ENCODE peak calls at places on chromosomes 5 and 9, in nine cellular contexts. One of them, this sample, is unnamed. For H3K4me1, the result is how much of the 10 kb centered on the place peaks cover.

GRCh38 chr9:33132249-33132772 is 34.8 kb downstream of the B4GALT1 start:
- DNase-seq in left ventricle myocardium inferior: no peak
- DNase-seq in fibroblast of lung: peak
- DNase-seq in cardiac muscle cell: peak
- DNase-seq in thyroid gland: no peak
- DNase-seq in OCI-LY7: no peak
- DNase-seq in psoas muscle: no peak
- DNase-seq in pancreas: no peak
- DNase-seq in spleen: peak
- DNase-seq in this sample: no peak

GRCh38 chr9:85647571-85647970 is 94.2 kb downstream of the AGTPBP1 start:
- DNase-seq in left ventricle myocardium inferior: no peak
- DNase-seq in fibroblast of lung: no peak
- DNase-seq in cardiac muscle cell: no peak
- DNase-seq in thyroid gland: no peak
- DNase-seq in OCI-LY7: peak
- DNase-seq in psoas muscle: no peak
- DNase-seq in pancreas: no peak
- DNase-seq in spleen: no peak
- DNase-seq in this sample: no peak

GRCh38 chr5:150778517-150779396 is at the start of gene SMIM3:
- DNase-seq in left ventricle myocardium inferior: peak
- DNase-seq in fibroblast of lung: peak
- DNase-seq in cardiac muscle cell: peak
- DNase-seq in thyroid gland: peak
- DNase-seq in OCI-LY7: no peak
- DNase-seq in psoas muscle: peak
- DNase-seq in pancreas: peak
- DNase-seq in spleen: peak
- DNase-seq in this sample: peak

GRCh38 chr5:141877478-141878185 is 578 bp downstream of the PCDH1 start:
- DNase-seq in left ventricle myocardium inferior: no peak
- DNase-seq in fibroblast of lung: no peak
- DNase-seq in cardiac muscle cell: no peak
- DNase-seq in thyroid gland: peak
- DNase-seq in OCI-LY7: no peak
- DNase-seq in psoas muscle: no peak
- DNase-seq in pancreas: no peak
- DNase-seq in spleen: peak
- DNase-seq in this sample: no peak

GRCh38 chr9:22041792-22042191 is 32.7 kb upstream of the CDKN2B start:
- DNase-seq in left ventricle myocardium inferior: no peak
- DNase-seq in fibroblast of lung: peak
- DNase-seq in cardiac muscle cell: peak
- DNase-seq in thyroid gland: peak
- DNase-seq in OCI-LY7: no peak
- DNase-seq in psoas muscle: no peak
- DNase-seq in pancreas: no peak
- DNase-seq in spleen: no peak
- DNase-seq in this sample: no peak

GRCh38 chr5:134153241-134153640 is 23.5 kb downstream of the SKP1 start:
- DNase-seq in left ventricle myocardium inferior: no peak
- DNase-seq in fibroblast of lung: no peak
- DNase-seq in cardiac muscle cell: no peak
- DNase-seq in thyroid gland: no peak
- DNase-seq in OCI-LY7: no peak
- DNase-seq in psoas muscle: no peak
- DNase-seq in pancreas: no peak
- DNase-seq in spleen: no peak
- DNase-seq in this sample: no peak

GRCh38 chr5:10685103-10685502 is 75.9 kb downstream of the DAP start:
- DNase-seq in left ventricle myocardium inferior: no peak
- DNase-seq in fibroblast of lung: no peak
- DNase-seq in cardiac muscle cell: no peak
- DNase-seq in thyroid gland: no peak
- DNase-seq in OCI-LY7: no peak
- DNase-seq in psoas muscle: no peak
- DNase-seq in pancreas: no peak
- DNase-seq in spleen: no peak
- DNase-seq in this sample: no peak

GRCh38 chr9:336039-336438 is 121.4 kb downstream of the DOCK8 start:
- DNase-seq in left ventricle myocardium inferior: no peak
- DNase-seq in fibroblast of lung: no peak
- DNase-seq in cardiac muscle cell: no peak
- DNase-seq in thyroid gland: no peak
- DNase-seq in OCI-LY7: no peak
- DNase-seq in psoas muscle: no peak
- DNase-seq in pancreas: no peak
- DNase-seq in spleen: no peak
- DNase-seq in this sample: no peak

GRCh38 chr5:74763504-74763903 is 3.4 kb downstream of the GFM2 start:
- DNase-seq in left ventricle myocardium inferior: no peak
- DNase-seq in fibroblast of lung: no peak
- DNase-seq in cardiac muscle cell: no peak
- DNase-seq in thyroid gland: no peak
- DNase-seq in OCI-LY7: no peak
- DNase-seq in psoas muscle: no peak
- DNase-seq in pancreas: no peak
- DNase-seq in spleen: no peak
- DNase-seq in this sample: no peak

GRCh38 chr9:22118810-22119479 is 109.8 kb upstream of the CDKN2B start:
- DNase-seq in left ventricle myocardium inferior: no peak
- DNase-seq in fibroblast of lung: no peak
- DNase-seq in cardiac muscle cell: no peak
- DNase-seq in thyroid gland: no peak
- DNase-seq in OCI-LY7: no peak
- DNase-seq in psoas muscle: no peak
- DNase-seq in pancreas: no peak
- DNase-seq in spleen: no peak
- DNase-seq in this sample: no peak

GRCh38 chr5:111194925-111195324 is 29.3 kb upstream of the CAMK4 start:
- DNase-seq in left ventricle myocardium inferior: no peak
- DNase-seq in fibroblast of lung: peak
- DNase-seq in cardiac muscle cell: no peak
- DNase-seq in thyroid gland: no peak
- DNase-seq in OCI-LY7: no peak
- DNase-seq in psoas muscle: no peak
- DNase-seq in pancreas: no peak
- DNase-seq in spleen: no peak
- DNase-seq in this sample: no peak
- H3K4me3 ChIP-seq in left ventricle myocardium inferior: no peak
- H3K4me3 ChIP-seq in fibroblast of lung: no peak
- H3K4me3 ChIP-seq in cardiac muscle cell: no peak
- H3K4me3 ChIP-seq in thyroid gland: no peak
- H3K4me3 ChIP-seq in OCI-LY7: no peak
- H3K4me3 ChIP-seq in psoas muscle: no peak
- H3K4me3 ChIP-seq in pancreas: no peak
- H3K4me3 ChIP-seq in spleen: no peak
- H3K4me3 ChIP-seq in this sample: no peak

GRCh38 chr9:38000332-38000731 is 68.7 kb downstream of the SHB start:
- DNase-seq in left ventricle myocardium inferior: no peak
- DNase-seq in fibroblast of lung: no peak
- DNase-seq in cardiac muscle cell: no peak
- DNase-seq in thyroid gland: no peak
- DNase-seq in OCI-LY7: no peak
- DNase-seq in psoas muscle: no peak
- DNase-seq in pancreas: peak
- DNase-seq in spleen: no peak
- DNase-seq in this sample: no peak
- H3K27ac ChIP-seq in left ventricle myocardium inferior: no peak
- H3K27ac ChIP-seq in fibroblast of lung: no peak
- H3K27ac ChIP-seq in cardiac muscle cell: no peak
- H3K27ac ChIP-seq in thyroid gland: no peak
- H3K27ac ChIP-seq in OCI-LY7: no peak
- H3K27ac ChIP-seq in psoas muscle: no peak
- H3K27ac ChIP-seq in pancreas: no peak
- H3K27ac ChIP-seq in spleen: no peak
- H3K27ac ChIP-seq in this sample: no peak

DNA sequence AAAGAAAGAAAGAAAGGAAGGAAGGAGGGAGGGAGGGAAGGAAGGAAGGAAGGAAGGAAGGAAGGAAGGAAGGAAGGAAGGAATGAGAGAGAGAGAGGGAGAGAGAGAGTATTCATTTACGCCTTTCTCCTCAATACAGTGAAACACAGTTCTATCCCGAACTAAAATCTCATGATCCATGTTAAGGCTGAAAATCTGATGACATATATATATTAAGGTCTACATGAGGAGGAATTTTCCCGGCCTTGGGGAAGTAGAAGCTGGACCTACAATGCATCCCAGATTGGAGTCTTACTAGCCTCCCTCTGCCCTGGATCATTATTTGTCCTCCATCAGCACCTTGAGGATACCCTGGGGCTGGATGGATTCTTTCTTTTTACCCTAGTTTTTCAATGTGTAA is 95.1 kb upstream of the DAPK1 start:
- DNase-seq in left ventricle myocardium inferior: no peak
- DNase-seq in fibroblast of lung: no peak
- DNase-seq in cardiac muscle cell: no peak
- DNase-seq in thyroid gland: no peak
- DNase-seq in OCI-LY7: no peak
- DNase-seq in psoas muscle: no peak
- DNase-seq in pancreas: no peak
- DNase-seq in spleen: no peak
- DNase-seq in this sample: no peak
- H3K4me1 ChIP-seq in left ventricle myocardium inferior: under half
- H3K4me1 ChIP-seq in fibroblast of lung: under half
- H3K4me1 ChIP-seq in cardiac muscle cell: under half
- H3K4me1 ChIP-seq in thyroid gland: under half
- H3K4me1 ChIP-seq in OCI-LY7: under half
- H3K4me1 ChIP-seq in psoas muscle: under half
- H3K4me1 ChIP-seq in pancreas: under half
- H3K4me1 ChIP-seq in spleen: under half
- H3K4me1 ChIP-seq in this sample: under half

GRCh38 chr5:51386916-51387853 is 3.9 kb downstream of the ISL1 start:
- DNase-seq in left ventricle myocardium inferior: no peak
- DNase-seq in fibroblast of lung: no peak
- DNase-seq in cardiac muscle cell: no peak
- DNase-seq in thyroid gland: no peak
- DNase-seq in OCI-LY7: no peak
- DNase-seq in psoas muscle: no peak
- DNase-seq in pancreas: no peak
- DNase-seq in spleen: no peak
- DNase-seq in this sample: no peak
- H3K4me3 ChIP-seq in left ventricle myocardium inferior: peak
- H3K4me3 ChIP-seq in fibroblast of lung: peak
- H3K4me3 ChIP-seq in cardiac muscle cell: peak
- H3K4me3 ChIP-seq in thyroid gland: no peak
- H3K4me3 ChIP-seq in OCI-LY7: no peak
- H3K4me3 ChIP-seq in psoas muscle: peak
- H3K4me3 ChIP-seq in pancreas: peak
- H3K4me3 ChIP-seq in spleen: peak
- H3K4me3 ChIP-seq in this sample: no peak

DNA sequence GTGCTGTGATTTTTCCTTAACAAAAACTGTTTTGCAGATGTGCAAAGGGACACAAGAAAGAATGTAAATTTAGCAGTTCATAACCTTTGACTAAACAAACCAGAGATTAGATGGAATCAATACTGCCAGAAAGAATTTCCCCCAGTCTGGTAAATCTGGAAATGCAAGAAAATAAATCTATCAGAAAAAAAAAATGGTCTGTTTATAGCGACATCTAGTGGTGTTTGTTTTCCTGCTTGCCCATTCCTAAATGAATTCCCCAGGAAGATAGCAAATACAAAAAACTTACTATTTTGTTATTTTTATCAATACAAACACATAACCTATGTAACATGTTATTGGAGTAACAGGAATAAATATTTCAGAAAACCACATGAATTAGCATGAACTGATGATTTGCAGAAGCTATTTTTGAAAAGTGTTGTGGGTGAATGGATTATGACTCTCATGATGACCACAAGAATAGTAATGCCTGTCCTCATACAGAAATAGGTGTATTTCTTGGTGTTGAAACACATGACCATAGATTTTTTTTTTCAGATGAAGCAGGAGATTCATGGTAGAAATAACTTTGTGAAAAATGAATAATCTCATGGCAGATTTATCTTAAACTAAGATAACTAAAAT is 1703.8 kb downstream of the MAT2B start:
- DNase-seq in left ventricle myocardium inferior: no peak
- DNase-seq in fibroblast of lung: peak
- DNase-seq in cardiac muscle cell: peak
- DNase-seq in thyroid gland: no peak
- DNase-seq in OCI-LY7: peak
- DNase-seq in psoas muscle: no peak
- DNase-seq in pancreas: no peak
- DNase-seq in spleen: no peak
- DNase-seq in this sample: no peak
- H3K27ac ChIP-seq in left ventricle myocardium inferior: no peak
- H3K27ac ChIP-seq in fibroblast of lung: no peak
- H3K27ac ChIP-seq in cardiac muscle cell: peak
- H3K27ac ChIP-seq in thyroid gland: no peak
- H3K27ac ChIP-seq in OCI-LY7: no peak
- H3K27ac ChIP-seq in psoas muscle: no peak
- H3K27ac ChIP-seq in pancreas: no peak
- H3K27ac ChIP-seq in spleen: no peak
- H3K27ac ChIP-seq in this sample: no peak

This sample was measured in naive thymus-derived CD4-positive, alpha-beta T cell.